ENCODE peak calls at places on chromosomes 16 and 17, in six cellular contexts. D, M, I, A, J and Z are unnamed samples.

GRCh38 chr17:43832168-43832975 is 574 bp downstream of the MPP3 start:
- DNase-seq in I (peak), A (peak), D (peak), J (peak), M (peak), Z (no peak)

GRCh38 chr16:56830669-56831068 is 34.3 kb upstream of the SLC12A3 start:
- DNase-seq in I (no peak), D (peak), A (no peak), J (no peak), M (no peak), Z (no peak)

GRCh38 chr16:54176376-54176901 is 110.1 kb downstream of the IRX3 start:
- DNase-seq in D (no peak), A (no peak), M (no peak), J (no peak), I (no peak), Z (no peak)

GRCh38 chr17:55086635-55087058 is 118.1 kb downstream of the STXBP4 start:
- DNase-seq in J (peak), A (no peak), I (peak), D (peak), M (no peak), Z (no peak)

GRCh38 chr17:8188408-8188839 is 1.6 kb downstream of the BORCS6 start:
- DNase-seq in J (no peak), A (no peak), M (no peak), I (no peak), D (no peak), Z (no peak)

GRCh38 chr17:69909389-69909788 is 165.6 kb upstream of the KCNJ16 start:
- DNase-seq in A (no peak), I (peak), J (no peak), M (no peak), D (no peak), Z (no peak)

GRCh38 chr16:86396318-86396882 is 113.9 kb upstream of the FOXF1 start:
- DNase-seq in I (no peak), J (peak), D (peak), A (no peak), M (no peak), Z (peak)

GRCh38 chr17:81285179-81285878 is 9.8 kb downstream of the SLC38A10 start:
- DNase-seq in I (no peak), J (no peak), D (peak), A (peak), M (peak), Z (no peak)

GRCh38 chr16:52077656-52078055 is 469.3 kb downstream of the TOX3 start:
- DNase-seq in J (no peak), I (no peak), D (no peak), A (no peak), M (no peak), Z (no peak)

GRCh38 chr16:12323007-12323699 is 346.6 kb downstream of the SNX29 start:
- DNase-seq in A (no peak), J (no peak), D (no peak), I (no peak), M (no peak), Z (no peak)

GRCh38 chr17:37570527-37571093 is 38.6 kb downstream of the SYNRG start:
- DNase-seq in D (peak), M (peak), A (peak), J (peak), I (peak), Z (peak)

GRCh38 chr17:63086483-63087185 is 120.6 kb downstream of the TANC2 start:
- DNase-seq in D (no peak), A (no peak), I (peak), M (no peak), J (no peak), Z (no peak)

GRCh38 chr16:55559933-55560516 is 6.5 kb upstream of the CAPNS2 start:
- DNase-seq in J (no peak), M (no peak), D (no peak), I (no peak), A (no peak), Z (no peak)

GRCh38 chr16:30886145-30886544 is 7.7 kb downstream of the BCL7C start:
- DNase-seq in M (no peak), J (no peak), D (no peak), A (no peak), I (no peak), Z (no peak)

GRCh38 chr17:17388657-17389496 is 85.7 kb downstream of the NT5M start:
- DNase-seq in M (peak), J (no peak), I (no peak), A (no peak), D (no peak), Z (no peak)

GRCh38 chr17:8477653-8478441 is 42.2 kb downstream of the NDEL1 start:
- DNase-seq in D (no peak), I (no peak), A (no peak), M (no peak), J (no peak), Z (no peak)

GRCh38 chr16:75273054-75273925 is 21.9 kb upstream of the BCAR1 start:
- DNase-seq in A (no peak), D (peak), I (peak), J (no peak), M (no peak), Z (no peak)

GRCh38 chr17:43784068-43784467 is 3.8 kb downstream of the CFAP97D1 start:
- DNase-seq in J (no peak), M (no peak), I (no peak), A (no peak), D (peak), Z (no peak)

GRCh38 chr16:11673091-11674000 is 5.1 kb downstream of the SNN start:
- DNase-seq in D (no peak), J (no peak), M (no peak), A (no peak), I (no peak), Z (no peak)

GRCh38 chr16:15510992-15511391 is 76.6 kb downstream of the BMERB1 start:
- DNase-seq in J (no peak), A (no peak), D (no peak), M (no peak), I (no peak), Z (no peak)

GRCh38 chr16:11603331-11603750 is 16.6 kb upstream of the LITAF start:
- DNase-seq in I (no peak), J (no peak), D (peak), A (no peak), M (no peak), Z (no peak)

GRCh38 chr17:12619444-12620199 is 46.1 kb upstream of the MYOCD start:
- DNase-seq in J (no peak), A (no peak), D (peak), I (peak), M (no peak), Z (no peak)

GRCh38 chr17:1511756-1512321 is 4.6 kb downstream of the INPP5K start:
- DNase-seq in M (peak), I (peak), D (peak), A (no peak), J (no peak), Z (no peak)

GRCh38 chr17:68182940-68183551 is 64.8 kb upstream of the AMZ2 start:
- DNase-seq in D (no peak), M (no peak), A (no peak), J (no peak), I (peak), Z (no peak)

GRCh38 chr17:689556-690247 is 24.9 kb downstream of the VPS53 start:
- DNase-seq in D (no peak), J (no peak), M (peak), I (no peak), A (no peak), Z (no peak)

GRCh38 chr17:43694081-43694870 is 32.6 kb upstream of the MEOX1 start:
- DNase-seq in A (peak), D (peak), I (peak), M (peak), J (peak), Z (peak)

GRCh38 chr16:87583453-87584131 is 18.7 kb upstream of the JPH3 start:
- DNase-seq in I (no peak), D (peak), A (no peak), J (no peak), M (no peak), Z (no peak)

GRCh38 chr16:1403036-1403435 is 11.5 kb downstream of the UNKL start:
- DNase-seq in J (no peak), A (no peak), I (no peak), M (no peak), D (no peak), Z (no peak)

GRCh38 chr17:1634841-1635650 is 6.4 kb upstream of the SLC43A2 start:
- DNase-seq in J (no peak), I (no peak), A (no peak), M (no peak), D (no peak), Z (no peak)

GRCh38 chr17:1365445-1366039 is 34.5 kb downstream of the YWHAE start:
- DNase-seq in M (peak), J (peak), D (peak), A (peak), I (peak), Z (peak)

GRCh38 chr16:17228048-17228707 is 242.6 kb downstream of the XYLT1 start:
- DNase-seq in A (no peak), M (no peak), J (no peak), I (no peak), D (no peak), Z (no peak)

GRCh38 chr17:41592601-41593305 is 6.1 kb upstream of the KRT14 start:
- DNase-seq in D (no peak), J (no peak), M (no peak), I (peak), A (no peak), Z (no peak)

GRCh38 chr16:56889206-56889605 is 24.2 kb downstream of the SLC12A3 start:
- DNase-seq in I (no peak), M (no peak), D (no peak), A (no peak), J (no peak), Z (no peak)

GRCh38 chr17:58254803-58255202 is 16.4 kb downstream of the LPO start:
- DNase-seq in A (no peak), D (no peak), I (no peak), M (no peak), J (no peak), Z (no peak)
- TF ChIP-seq CTCF in A (no peak), D (no peak), I (peak), M (no peak), J (no peak), Z (no peak)

GRCh38 chr17:6913608-6914443 is 82.0 kb upstream of the ALOX12 start:
- DNase-seq in J (no peak), I (peak), A (peak), M (peak), D (peak), Z (peak)
- TF ChIP-seq CTCF in J (peak), I (peak), A (peak), M (peak), D (peak), Z (peak)

GRCh38 chr16:50709061-50709695 is 15.8 kb downstream of the NOD2 start:
- DNase-seq in D (no peak), A (no peak), M (peak), I (no peak), J (no peak), Z (no peak)

GRCh38 chr16:50708373-50709060 is 15.1 kb downstream of the NOD2 start:
- DNase-seq in A (no peak), J (no peak), I (no peak), D (no peak), M (peak), Z (no peak)

GRCh38 chr16:50711040-50711439 is 17.6 kb downstream of the NOD2 start:
- DNase-seq in I (no peak), M (no peak), J (no peak), D (no peak), A (no peak), Z (no peak)

GRCh38 chr16:50711862-50712567 is 18.6 kb downstream of the NOD2 start:
- DNase-seq in M (no peak), I (no peak), J (no peak), A (no peak), D (no peak), Z (no peak)

DNA sequence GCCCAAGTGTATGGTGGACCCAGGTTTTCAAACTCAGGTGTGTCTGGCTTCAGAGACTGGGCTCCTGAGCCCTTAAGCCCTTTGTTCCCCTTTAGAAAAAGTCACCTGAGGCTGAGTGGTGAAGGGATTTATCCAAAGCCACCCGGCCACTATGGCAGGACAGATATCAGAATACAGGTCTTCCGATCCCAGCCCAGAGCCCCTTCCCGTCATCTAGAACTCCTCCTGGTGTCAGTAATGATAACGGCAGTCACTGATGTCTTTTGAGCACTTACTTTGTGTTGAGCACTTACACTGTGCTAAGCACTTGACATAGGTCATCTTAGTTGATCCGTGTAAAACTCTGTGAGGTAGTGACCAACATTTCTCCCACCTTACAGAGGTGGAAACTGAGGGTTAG is 16.6 kb downstream of the NOD2 start:
- DNase-seq in M (no peak), A (no peak), J (no peak), D (no peak), I (no peak), Z (no peak)
- TF ChIP-seq CTCF in M (no peak), A (no peak), J (no peak), D (no peak), I (no peak), Z (no peak)

GRCh38 chr17:76793775-76794174 is 55.9 kb downstream of the MFSD11 start:
- DNase-seq in M (no peak), I (peak), D (peak), J (no peak), A (peak), Z (no peak)
- TF ChIP-seq CTCF in M (no peak), I (peak), D (peak), J (peak), A (no peak), Z (no peak)

GRCh38 chr17:59534583-59534982 is 30.8 kb upstream of the DHX40 start:
- DNase-seq in J (no peak), I (no peak), M (no peak), D (no peak), A (no peak), Z (no peak)
- TF ChIP-seq CTCF in J (peak), I (no peak), M (no peak), D (peak), A (no peak), Z (no peak)

DNA sequence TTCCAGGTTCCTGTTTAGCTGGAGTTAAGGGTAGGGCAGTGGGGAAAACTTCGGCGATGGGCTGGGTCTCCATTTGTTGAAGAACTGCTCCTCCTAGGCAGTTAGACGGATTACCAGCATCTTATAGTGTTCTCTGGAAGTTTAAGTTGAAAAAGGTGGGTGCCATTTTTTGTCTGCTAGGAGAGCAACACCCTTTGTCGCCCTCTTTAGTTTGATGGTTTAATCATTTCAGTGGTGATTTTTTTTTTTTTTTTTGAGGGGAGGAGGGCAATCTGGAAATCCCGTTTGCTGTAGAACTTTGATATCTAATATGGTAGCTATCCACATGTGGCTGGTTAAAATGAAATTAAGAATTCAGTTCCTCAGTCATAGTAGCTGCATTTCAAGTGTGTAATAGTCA is 4.1 kb downstream of the UBFD1 start:
- DNase-seq in A (no peak), J (no peak), I (no peak), D (no peak), M (no peak), Z (no peak)
- TF ChIP-seq CTCF in A (no peak), J (no peak), I (no peak), D (no peak), M (no peak), Z (no peak)

GRCh38 chr16:89711601-89712475 is 8.9 kb downstream of the VPS9D1 start:
- DNase-seq in I (peak), D (peak), A (peak), J (no peak), M (peak), Z (no peak)
- TF ChIP-seq CTCF in I (no peak), D (no peak), A (no peak), J (no peak), M (no peak), Z (no peak)